ENCODE peak calls at places on chromosome 13, in seven cellular contexts. Q, N, S, T, V, D and Y are unnamed samples.

GRCh38 chr13:106118996-106119395 is 416.5 kb downstream of the EFNB2 start:
- DNase-seq in Q (no peak), N (no peak), S (peak; percentile 42), T (no peak), V (no peak), D (no peak), Y (no peak)

GRCh38 chr13:40231311-40231710 is 435.1 kb downstream of the FOXO1 start:
- DNase-seq in Q (no peak), N (no peak), S (no peak), T (no peak), V (no peak), D (no peak), Y (no peak)

GRCh38 chr13:51494151-51494550 is 41.3 kb upstream of the INTS6 start:
- DNase-seq in Q (no peak), N (no peak), S (peak; percentile 67), T (peak; percentile 16), V (no peak), D (no peak), Y (no peak)

GRCh38 chr13:52405369-52405766 is 604 bp downstream of the THSD1 start:
- DNase-seq in Q (no peak), N (no peak), S (no peak), T (no peak), V (no peak), D (peak; percentile 23), Y (no peak)

GRCh38 chr13:24269803-24270202 is 39.6 kb upstream of the C1QTNF9 start:
- DNase-seq in Q (no peak), N (no peak), S (peak; percentile 17), T (no peak), V (no peak), D (no peak), Y (no peak)

GRCh38 chr13:25691654-25692053 is 319.9 kb downstream of the ATP8A2 start:
- DNase-seq in Q (no peak), N (no peak), S (no peak), T (no peak), V (no peak), D (no peak), Y (no peak)

GRCh38 chr13:106426909-106427308 is 108.6 kb downstream of the EFNB2 start:
- DNase-seq in Q (no peak), N (no peak), S (no peak), T (no peak), V (no peak), D (no peak), Y (no peak)

GRCh38 chr13:20803180-20803965 is 29.6 kb upstream of the EEF1AKMT1 start:
- DNase-seq in Q (no peak), N (peak; percentile 4), S (no peak), T (no peak), V (no peak), D (no peak), Y (no peak)

GRCh38 chr13:102812616-102813287 is 13.8 kb downstream of the BIVM start:
- DNase-seq in Q (no peak), N (no peak), S (peak; percentile 56), T (peak; percentile 36), V (no peak), D (no peak), Y (no peak)

GRCh38 chr13:69524459-69525155 is 583.0 kb upstream of the ATXN8OS start:
- DNase-seq in Q (no peak), N (no peak), S (peak; percentile 14), T (no peak), V (no peak), D (no peak), Y (no peak)

GRCh38 chr13:44668707-44669106 is 92.6 kb upstream of the TSC22D1 start:
- DNase-seq in Q (no peak), N (no peak), S (peak; percentile 37), T (no peak), V (no peak), D (no peak), Y (no peak)

GRCh38 chr13:69264362-69265334 is 843.0 kb upstream of the ATXN8OS start:
- DNase-seq in Q (no peak), N (no peak), S (no peak), T (no peak), V (no peak), D (no peak), Y (no peak)

GRCh38 chr13:57682128-57682716 is 50.7 kb downstream of the PCDH17 start:
- DNase-seq in Q (no peak), N (no peak), S (no peak), T (no peak), V (no peak), D (no peak), Y (no peak)

GRCh38 chr13:44368599-44369368 is 4.8 kb upstream of the SERP2 start:
- DNase-seq in Q (no peak), N (no peak), S (no peak), T (no peak), V (no peak), D (no peak), Y (no peak)

GRCh38 chr13:65615506-65615905 is 1614.6 kb downstream of the PCDH9 start:
- DNase-seq in Q (no peak), N (no peak), S (no peak), T (no peak), V (no peak), D (no peak), Y (no peak)

DNA sequence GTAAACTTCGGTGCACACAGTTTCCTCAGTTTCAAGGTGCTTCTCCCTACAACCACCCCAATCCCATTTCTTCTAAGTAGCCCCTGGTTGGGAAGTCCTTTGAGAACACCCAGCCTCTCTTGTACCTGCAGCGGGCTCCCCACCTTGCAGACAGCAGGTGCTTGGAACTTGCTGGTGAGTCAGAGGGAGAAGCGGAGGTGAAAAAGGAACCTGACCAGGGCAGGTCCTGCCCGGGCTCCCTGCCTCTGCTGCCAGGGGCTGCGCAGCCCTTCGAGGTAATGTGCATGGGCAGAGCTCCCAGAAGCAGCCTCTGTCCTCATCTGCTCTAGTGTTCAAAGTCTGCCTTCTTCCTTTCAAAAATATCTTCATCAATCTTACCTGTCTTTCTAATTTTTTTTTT is 274.0 kb upstream of the SOX1 start:
- DNase-seq in Q (no peak), N (no peak), S (no peak), T (no peak), V (peak; percentile 4), D (no peak), Y (no peak)
- TF ChIP-seq CTCF in Q (no peak), N (no peak), S (no peak), T (no peak), V (no peak), D (no peak), Y (no peak)

GRCh38 chr13:47548294-47548825 is 452.7 kb downstream of the SUCLA2 start:
- DNase-seq in Q (no peak), N (no peak), S (no peak), T (no peak), V (no peak), D (no peak), Y (no peak)

GRCh38 chr13:47546963-47547345 is 454.1 kb downstream of the SUCLA2 start:
- DNase-seq in Q (no peak), N (no peak), S (no peak), T (no peak), V (no peak), D (no peak), Y (no peak)

GRCh38 chr13:47546265-47546962 is 454.7 kb downstream of the SUCLA2 start:
- DNase-seq in Q (no peak), N (no peak), S (no peak), T (no peak), V (no peak), D (no peak), Y (no peak)

GRCh38 chr13:47545630-47546029 is 455.4 kb downstream of the SUCLA2 start:
- DNase-seq in Q (no peak), N (no peak), S (no peak), T (no peak), V (no peak), D (no peak), Y (no peak)

DNA sequence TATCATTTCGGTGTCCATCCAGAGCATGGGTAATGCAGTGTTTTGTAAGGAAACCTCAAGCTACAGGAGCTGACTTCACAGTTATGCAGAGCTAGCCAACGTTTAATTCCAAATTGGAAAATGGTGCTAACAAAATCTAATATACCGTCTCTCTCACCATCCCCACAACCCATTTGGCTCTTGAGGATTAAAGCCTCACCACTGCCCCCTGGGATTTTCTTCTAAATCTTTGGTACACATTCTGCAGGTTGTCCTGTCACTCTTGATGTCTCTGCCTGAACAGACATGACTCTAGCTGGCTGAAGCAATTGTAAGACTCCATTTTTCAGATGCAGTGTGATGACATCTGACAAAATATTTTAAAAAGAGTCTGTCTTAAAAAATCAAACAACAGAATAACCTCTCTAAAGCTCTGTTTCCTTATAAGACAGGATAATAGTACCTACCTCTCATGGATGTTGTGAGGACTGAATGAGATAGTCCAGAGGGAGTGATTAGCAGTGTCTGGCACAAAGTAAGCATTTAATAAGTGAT is 451.8 kb downstream of the SUCLA2 start:
- DNase-seq in Q (no peak), N (no peak), S (peak; percentile 22), T (no peak), V (no peak), D (no peak), Y (no peak)
- TF ChIP-seq CTCF in Q (no peak), N (no peak), S (peak; percentile 15), T (no peak), V (no peak), D (no peak), Y (no peak)

GRCh38 chr13:49681837-49682236 is 9.4 kb downstream of the EBPL start:
- DNase-seq in Q (no peak), N (no peak), S (peak; percentile 23), T (peak; percentile 12), V (no peak), D (no peak), Y (no peak)

GRCh38 chr13:49676581-49677298 is 14.5 kb downstream of the EBPL start:
- DNase-seq in Q (no peak), N (no peak), S (no peak), T (no peak), V (no peak), D (no peak), Y (no peak)

GRCh38 chr13:49678172-49678914 is 12.9 kb downstream of the EBPL start:
- DNase-seq in Q (no peak), N (no peak), S (no peak), T (no peak), V (no peak), D (no peak), Y (no peak)

GRCh38 chr13:49683489-49683888 is 7.8 kb downstream of the EBPL start:
- DNase-seq in Q (no peak), N (peak; percentile 15), S (no peak), T (no peak), V (no peak), D (no peak), Y (no peak)

DNA sequence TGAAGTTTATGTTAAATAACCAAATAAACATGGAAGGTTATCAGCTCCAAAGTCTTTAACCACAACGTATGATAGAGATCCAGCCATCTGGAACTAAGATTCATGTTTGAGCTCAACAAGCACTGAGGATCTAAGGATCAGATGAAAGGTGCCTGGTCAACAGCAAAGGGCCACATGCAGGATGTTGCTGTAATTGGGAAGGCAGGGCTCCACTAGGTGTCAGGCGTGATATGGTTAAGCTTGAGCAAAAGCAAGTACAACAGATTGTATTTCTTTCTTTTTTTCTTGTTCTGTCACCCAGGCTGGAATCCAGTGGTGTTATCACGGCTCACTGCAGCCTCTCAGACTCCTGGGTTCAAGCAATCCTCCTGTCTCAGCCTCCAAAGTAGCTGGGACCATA is 12.0 kb downstream of the EBPL start:
- DNase-seq in Q (no peak), N (peak; percentile 28), S (peak; percentile 82), T (peak; percentile 44), V (peak; percentile 58), D (no peak), Y (no peak)
- TF ChIP-seq CTCF in Q (no peak), N (peak; percentile 18), S (peak; percentile 79), T (peak; percentile 8), V (peak; percentile 46), D (no peak), Y (no peak)

GRCh38 chr13:72061613-72062012 is 194.6 kb upstream of the DACH1 start:
- DNase-seq in Q (no peak), N (no peak), S (no peak), T (no peak), V (no peak), D (no peak), Y (no peak)

GRCh38 chr13:72062566-72062965 is 195.6 kb upstream of the DACH1 start:
- DNase-seq in Q (no peak), N (no peak), S (no peak), T (no peak), V (no peak), D (peak; percentile 46), Y (no peak)
- TF ChIP-seq CTCF in Q (no peak), N (no peak), S (no peak), T (no peak), V (no peak), D (no peak), Y (no peak)